ENCODE peak calls at places on chromosomes 4 and X, in four cellular contexts. One of them, this sample, is unnamed.

GRCh38 chr4:76943129-76943620 is 6.4 kb upstream of the SEPTIN11 start:
- DNase-seq in nucleus accumbens: no peak
- DNase-seq in T-helper 2 cell: no peak
- DNase-seq in ELR: peak
- DNase-seq in this sample: peak

GRCh38 chr4:183396187-183396738 is 48.2 kb upstream of the CDKN2AIP start:
- DNase-seq in nucleus accumbens: no peak
- DNase-seq in T-helper 2 cell: no peak
- DNase-seq in ELR: peak
- DNase-seq in this sample: no peak

GRCh38 chr4:150244600-150244999 is 166.4 kb downstream of the DCLK2 start:
- DNase-seq in nucleus accumbens: no peak
- DNase-seq in T-helper 2 cell: no peak
- DNase-seq in ELR: peak
- DNase-seq in this sample: peak

GRCh38 chr4:10320130-10320529 is 137.1 kb downstream of the ZNF518B start:
- DNase-seq in nucleus accumbens: no peak
- DNase-seq in T-helper 2 cell: no peak
- DNase-seq in ELR: no peak
- DNase-seq in this sample: no peak

GRCh38 chr4:96194993-96195392 is 355.1 kb downstream of the PDHA2 start:
- DNase-seq in nucleus accumbens: no peak
- DNase-seq in T-helper 2 cell: no peak
- DNase-seq in ELR: no peak
- DNase-seq in this sample: no peak

GRCh38 chrX:17644001-17644400 is 93.3 kb upstream of the SCML1 start:
- DNase-seq in nucleus accumbens: no peak
- DNase-seq in T-helper 2 cell: no peak
- DNase-seq in ELR: no peak
- DNase-seq in this sample: no peak

GRCh38 chr4:172124656-172125308 is 311.6 kb downstream of the GALNTL6 start:
- DNase-seq in nucleus accumbens: no peak
- DNase-seq in T-helper 2 cell: no peak
- DNase-seq in ELR: no peak
- DNase-seq in this sample: no peak

GRCh38 chrX:107566603-107567262 is 61.6 kb upstream of the PRPS1 start:
- DNase-seq in nucleus accumbens: no peak
- DNase-seq in T-helper 2 cell: no peak
- DNase-seq in ELR: peak
- DNase-seq in this sample: no peak

GRCh38 chr4:170589597-170590191 is 499.9 kb upstream of the AADAT start:
- DNase-seq in nucleus accumbens: no peak
- DNase-seq in T-helper 2 cell: no peak
- DNase-seq in ELR: peak
- DNase-seq in this sample: peak

GRCh38 chr4:87973283-87974169 is 2.0 kb upstream of the SPP1 start:
- DNase-seq in nucleus accumbens: peak
- DNase-seq in T-helper 2 cell: no peak
- DNase-seq in ELR: peak
- DNase-seq in this sample: peak

GRCh38 chr4:17276821-17277220 is 235.1 kb downstream of the QDPR start:
- DNase-seq in nucleus accumbens: no peak
- DNase-seq in T-helper 2 cell: no peak
- DNase-seq in ELR: peak
- DNase-seq in this sample: peak